ENCODE peak calls at places on chromosomes 12 and 14, in seven cellular contexts. G, K, C, P, O, R and X are unnamed samples.
A peak's percentile ranks its signal among the peaks of the same experiment; 100 is the strongest.

GRCh38 chr14:61568572-61569011 is 126.7 kb upstream of the HIF1A start:
- DNase-seq in G (no peak), K (no peak), C (peak; percentile 37), P (no peak), O (no peak), R (peak; percentile 36), X (peak; percentile 28)

GRCh38 chr14:105013150-105013787 is 7.6 kb downstream of the CDCA4 start:
- DNase-seq in G (no peak), K (no peak), C (peak; percentile 50), P (no peak), O (no peak), R (no peak), X (no peak)

GRCh38 chr12:104741497-104742367 is 216.4 kb downstream of the SLC41A2 start:
- DNase-seq in G (no peak), K (no peak), C (no peak), P (no peak), O (no peak), R (no peak), X (no peak)

GRCh38 chr12:122842505-122843405 is 7.5 kb downstream of the HIP1R start:
- DNase-seq in G (no peak), K (no peak), C (no peak), P (no peak), O (no peak), R (no peak), X (no peak)

GRCh38 chr12:78555802-78556201 is 308.8 kb upstream of the SYT1 start:
- DNase-seq in G (no peak), K (no peak), C (no peak), P (no peak), O (no peak), R (no peak), X (no peak)

GRCh38 chr12:7101694-7102131 is 7.3 kb downstream of the C1RL start:
- DNase-seq in G (no peak), K (no peak), C (no peak), P (no peak), O (no peak), R (no peak), X (no peak)

GRCh38 chr12:14741942-14742341 is 45.5 kb upstream of the GUCY2C start:
- DNase-seq in G (no peak), K (no peak), C (no peak), P (no peak), O (no peak), R (no peak), X (no peak)

GRCh38 chr12:12506541-12506940 is 56.1 kb downstream of the DUSP16 start:
- DNase-seq in G (no peak), K (no peak), C (no peak), P (no peak), O (no peak), R (no peak), X (no peak)

GRCh38 chr12:2902287-2902880 is 11.7 kb downstream of the TULP3 start:
- DNase-seq in G (no peak), K (no peak), C (no peak), P (no peak), O (peak; percentile 82), R (no peak), X (peak; percentile 5)

GRCh38 chr12:108440736-108441135 is 74.3 kb upstream of the FICD start:
- DNase-seq in G (no peak), K (no peak), C (no peak), P (no peak), O (no peak), R (no peak), X (no peak)

GRCh38 chr14:39665084-39665483 is 232.9 kb upstream of the FBXO33 start:
- DNase-seq in G (no peak), K (no peak), C (no peak), P (no peak), O (no peak), R (no peak), X (no peak)

GRCh38 chr12:39467432-39467870 is 24.5 kb upstream of the KIF21A start:
- DNase-seq in G (no peak), K (no peak), C (no peak), P (no peak), O (no peak), R (no peak), X (no peak)

GRCh38 chr12:131599214-131600159 is 111.4 kb upstream of the SFSWAP start:
- DNase-seq in G (no peak), K (no peak), C (no peak), P (no peak), O (no peak), R (no peak), X (no peak)

GRCh38 chr12:64057706-64058105 is 164.4 kb downstream of the KICS2 start:
- DNase-seq in G (no peak), K (no peak), C (no peak), P (no peak), O (no peak), R (no peak), X (no peak)

GRCh38 chr12:115338566-115339294 is 654.8 kb upstream of the TBX3 start:
- DNase-seq in G (no peak), K (no peak), C (no peak), P (no peak), O (no peak), R (no peak), X (no peak)

GRCh38 chr14:28098863-28099262 is 667.7 kb upstream of the FOXG1 start:
- DNase-seq in G (no peak), K (no peak), C (no peak), P (no peak), O (no peak), R (no peak), X (no peak)

GRCh38 chr12:46887870-46888269 is 62.1 kb upstream of the SLC38A4 start:
- DNase-seq in G (no peak), K (no peak), C (no peak), P (no peak), O (no peak), R (no peak), X (no peak)

GRCh38 chr14:21070610-21071224 is 613 bp downstream of the ARHGEF40 start:
- DNase-seq in G (peak; percentile 40), K (no peak), C (peak; percentile 63), P (peak; percentile 24), O (peak; percentile 22), R (no peak), X (peak; percentile 26)

GRCh38 chr12:25775968-25776367 is 182.5 kb upstream of the RASSF8 start:
- DNase-seq in G (no peak), K (no peak), C (no peak), P (peak; percentile 70), O (no peak), R (no peak), X (no peak)

GRCh38 chr12:92602476-92602875 is 100.3 kb upstream of the PLEKHG7 start:
- DNase-seq in G (no peak), K (no peak), C (no peak), P (peak; percentile 80), O (no peak), R (no peak), X (no peak)

GRCh38 chr12:64145226-64145625 is 76.9 kb downstream of the KICS2 start:
- DNase-seq in G (no peak), K (no peak), C (no peak), P (no peak), O (no peak), R (no peak), X (no peak)

GRCh38 chr14:40164083-40164482 is 731.9 kb upstream of the FBXO33 start:
- DNase-seq in G (no peak), K (no peak), C (no peak), P (peak; percentile 52), O (no peak), R (no peak), X (no peak)

GRCh38 chr12:95099270-95099790 is 25.9 kb upstream of the NR2C1 start:
- DNase-seq in G (no peak), K (no peak), C (no peak), P (no peak), O (no peak), R (no peak), X (no peak)

GRCh38 chr14:74905595-74906142 is 17.4 kb downstream of the RPS6KL1 start:
- DNase-seq in G (peak; percentile 60), K (peak; percentile 53), C (peak; percentile 80), P (no peak), O (no peak), R (peak; percentile 70), X (no peak)

GRCh38 chr14:93337143-93337753 is 4.4 kb upstream of the BTBD7 start:
- DNase-seq in G (no peak), K (no peak), C (no peak), P (no peak), O (no peak), R (no peak), X (no peak)

GRCh38 chr12:50218386-50218785 is 51.2 kb upstream of the CERS5 start:
- DNase-seq in G (no peak), K (no peak), C (no peak), P (no peak), O (no peak), R (no peak), X (no peak)